ENCODE peak calls at places on chromosome 2, in five cellular contexts. Z is tibial nerve, Q is esophagus squamous epithelium, Y is heart right ventricle, D is prostate gland. H is an unnamed sample.

GRCh38 chr2:216923706-216924105 is 63.8 kb upstream of the TNP1 start:
- DNase-seq in Z (no peak), Q (no peak), Y (no peak), D (no peak), H (no peak)

GRCh38 chr2:393711-394696 is 106.1 kb upstream of the ALKAL2 start:
- DNase-seq in Z (no peak), Q (no peak), Y (no peak), D (no peak), H (no peak)

GRCh38 chr2:157158111-157158510 is 99.4 kb upstream of the GALNT5 start:
- DNase-seq in Z (no peak), Q (no peak), Y (no peak), D (no peak), H (no peak)

GRCh38 chr2:38750011-38750792 is 959 bp downstream of the SRSF7 start:
- DNase-seq in Z (no peak), Q (no peak), Y (peak; percentile 61), D (peak; percentile 62), H (peak; percentile 59)

GRCh38 chr2:2570360-2570759 is 239.3 kb upstream of the MYT1L start:
- DNase-seq in Z (no peak), Q (no peak), Y (no peak), D (no peak), H (peak; percentile 26)

GRCh38 chr2:127614731-127615130 is 31.2 kb upstream of the GPR17 start:
- DNase-seq in Z (no peak), Q (no peak), Y (no peak), D (no peak), H (no peak)

GRCh38 chr2:57990118-57990725 is 56.4 kb upstream of the VRK2 start:
- DNase-seq in Z (no peak), Q (no peak), Y (no peak), D (no peak), H (no peak)

GRCh38 chr2:11097038-11097720 is 58.1 kb upstream of the SLC66A3 start:
- DNase-seq in Z (no peak), Q (no peak), Y (no peak), D (no peak), H (peak; percentile 36)

GRCh38 chr2:206443735-206444527 is 599 bp downstream of the ADAM23 start:
- DNase-seq in Z (no peak), Q (no peak), Y (peak; percentile 7), D (no peak), H (peak; percentile 58)

GRCh38 chr2:30862054-30862651 is 54.9 kb upstream of the CAPN13 start:
- DNase-seq in Z (peak; percentile 59), Q (no peak), Y (peak; percentile 62), D (peak; percentile 38), H (peak; percentile 60)

GRCh38 chr2:148525130-148525529 is 119.4 kb upstream of the EPC2 start:
- DNase-seq in Z (no peak), Q (no peak), Y (no peak), D (no peak), H (no peak)

GRCh38 chr2:207674266-207674774 is 37.1 kb upstream of the CCNYL1 start:
- DNase-seq in Z (no peak), Q (no peak), Y (no peak), D (no peak), H (no peak)

GRCh38 chr2:230155359-230155758 is 64.4 kb downstream of the SP110 start:
- DNase-seq in Z (no peak), Q (no peak), Y (no peak), D (no peak), H (no peak)

GRCh38 chr2:12205086-12205485 is 458.7 kb downstream of the LPIN1 start:
- DNase-seq in Z (no peak), Q (no peak), Y (no peak), D (no peak), H (no peak)

GRCh38 chr2:3001595-3002184 is 375.9 kb downstream of the EIPR1 start:
- DNase-seq in Z (no peak), Q (no peak), Y (no peak), D (peak; percentile 22), H (no peak)

GRCh38 chr2:1455466-1455865 is 42.2 kb downstream of the TPO start:
- DNase-seq in Z (no peak), Q (no peak), Y (peak; percentile 14), D (no peak), H (no peak)

GRCh38 chr2:238886453-238887094 is 38.7 kb downstream of the TWIST2 start:
- DNase-seq in Z (no peak), Q (no peak), Y (no peak), D (no peak), H (no peak)

GRCh38 chr2:74886811-74887210 is 52.9 kb downstream of the HK2 start:
- DNase-seq in Z (no peak), Q (no peak), Y (no peak), D (no peak), H (no peak)

GRCh38 chr2:208820289-208820688 is 413.7 kb downstream of the PTH2R start:
- DNase-seq in Z (no peak), Q (no peak), Y (no peak), D (no peak), H (no peak)

GRCh38 chr2:207819021-207819687 is 49.4 kb upstream of the FZD5 start:
- DNase-seq in Z (no peak), Q (no peak), Y (no peak), D (no peak), H (no peak)

GRCh38 chr2:189865836-189866235 is 81.6 kb downstream of the PMS1 start:
- DNase-seq in Z (no peak), Q (no peak), Y (no peak), D (no peak), H (no peak)

GRCh38 chr2:240196716-240197438 is 56.4 kb upstream of the OTOS start:
- DNase-seq in Z (no peak), Q (no peak), Y (no peak), D (no peak), H (no peak)

GRCh38 chr2:125681976-125682805 is 973.8 kb upstream of the GYPC start:
- DNase-seq in Z (no peak), Q (no peak), Y (no peak), D (no peak), H (no peak)

GRCh38 chr2:222806606-222807036 is 54.2 kb upstream of the ACSL3 start:
- DNase-seq in Z (no peak), Q (no peak), Y (no peak), D (no peak), H (no peak)

GRCh38 chr2:43405829-43406228 is 179.4 kb upstream of the ZFP36L2 start:
- DNase-seq in Z (no peak), Q (no peak), Y (no peak), D (no peak), H (no peak)

GRCh38 chr2:109175350-109175678 is 46.3 kb downstream of the SH3RF3 start:
- DNase-seq in Z (no peak), Q (no peak), Y (no peak), D (peak; percentile 75), H (no peak)

GRCh38 chr2:66569321-66569851 is 134.5 kb downstream of the MEIS1 start:
- DNase-seq in Z (no peak), Q (no peak), Y (no peak), D (no peak), H (no peak)

GRCh38 chr2:66568650-66569300 is 133.8 kb downstream of the MEIS1 start:
- DNase-seq in Z (no peak), Q (no peak), Y (no peak), D (no peak), H (no peak)

GRCh38 chr2:66571873-66572272 is 136.9 kb downstream of the MEIS1 start:
- DNase-seq in Z (no peak), Q (no peak), Y (no peak), D (no peak), H (no peak)

GRCh38 chr2:66569974-66570373 is 135.0 kb downstream of the MEIS1 start:
- DNase-seq in Z (no peak), Q (no peak), Y (no peak), D (no peak), H (no peak)

DNA sequence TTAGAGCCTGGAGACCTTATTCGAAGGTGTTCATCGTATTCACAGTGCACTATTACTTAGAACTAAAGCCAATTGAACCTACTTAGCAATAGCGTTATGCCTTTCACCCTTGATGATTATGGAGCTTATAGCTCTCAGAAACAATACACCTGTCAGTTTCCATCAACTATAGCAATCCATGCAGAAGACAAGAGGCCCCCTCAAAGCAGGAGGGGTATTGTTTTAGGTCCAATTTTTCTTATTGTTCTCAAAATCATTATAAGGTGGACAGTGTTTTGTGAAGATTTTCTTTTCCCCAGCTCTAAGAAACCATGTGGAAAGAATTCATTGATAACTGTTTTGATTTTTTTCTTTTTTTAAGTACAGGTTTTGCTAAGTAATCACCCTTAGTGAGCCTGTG is 135.5 kb downstream of the MEIS1 start:
- DNase-seq in Z (no peak), Q (no peak), Y (no peak), D (no peak), H (no peak)
- H3K4me1 ChIP-seq in Z (peaks cover 9% of the 10 kb centered on the region), Q (peaks cover 28% of the 10 kb centered on the region), Y (peaks cover under 1% of the 10 kb centered on the region), D (peaks cover 1% of the 10 kb centered on the region), H (peaks cover 2% of the 10 kb centered on the region)

GRCh38 chr2:84905181-84906107 is at the start of gene TMSB10:
- DNase-seq in Z (peak; percentile 88), Q (peak; percentile 55), Y (peak; percentile 91), D (peak; percentile 86), H (peak; percentile 86)
- TF ChIP-seq CTCF in Z (peak; percentile 35), Q (no peak), Y (peak; percentile 56), D (peak; percentile 39), H (no peak)

DNA sequence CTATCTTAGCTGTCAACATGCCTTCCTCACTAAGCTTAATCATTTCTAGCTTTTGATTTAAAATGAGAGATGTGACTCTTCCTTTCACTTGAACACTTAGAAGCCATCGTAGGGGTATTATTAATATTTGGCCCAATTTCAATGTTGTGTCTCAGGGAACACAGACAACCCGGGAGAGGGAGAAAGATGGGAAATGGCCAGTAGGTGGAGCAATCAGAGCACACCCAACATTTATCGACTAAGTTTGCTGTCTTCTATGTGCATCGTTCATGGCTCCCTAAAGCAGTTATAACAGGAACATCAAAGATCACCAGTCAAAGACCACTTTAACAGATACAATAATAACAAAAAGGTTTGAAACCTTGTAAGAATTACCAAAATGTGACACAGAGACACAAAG is 110.2 kb downstream of the OLA1 start:
- DNase-seq in Z (no peak), Q (no peak), Y (no peak), D (no peak), H (no peak)
- H3K27ac ChIP-seq in Z (no peak overlapping the region), Q (no peak overlapping the region), Y (no peak overlapping the region), D (no peak overlapping the region), H (no peak overlapping the region)

DNA sequence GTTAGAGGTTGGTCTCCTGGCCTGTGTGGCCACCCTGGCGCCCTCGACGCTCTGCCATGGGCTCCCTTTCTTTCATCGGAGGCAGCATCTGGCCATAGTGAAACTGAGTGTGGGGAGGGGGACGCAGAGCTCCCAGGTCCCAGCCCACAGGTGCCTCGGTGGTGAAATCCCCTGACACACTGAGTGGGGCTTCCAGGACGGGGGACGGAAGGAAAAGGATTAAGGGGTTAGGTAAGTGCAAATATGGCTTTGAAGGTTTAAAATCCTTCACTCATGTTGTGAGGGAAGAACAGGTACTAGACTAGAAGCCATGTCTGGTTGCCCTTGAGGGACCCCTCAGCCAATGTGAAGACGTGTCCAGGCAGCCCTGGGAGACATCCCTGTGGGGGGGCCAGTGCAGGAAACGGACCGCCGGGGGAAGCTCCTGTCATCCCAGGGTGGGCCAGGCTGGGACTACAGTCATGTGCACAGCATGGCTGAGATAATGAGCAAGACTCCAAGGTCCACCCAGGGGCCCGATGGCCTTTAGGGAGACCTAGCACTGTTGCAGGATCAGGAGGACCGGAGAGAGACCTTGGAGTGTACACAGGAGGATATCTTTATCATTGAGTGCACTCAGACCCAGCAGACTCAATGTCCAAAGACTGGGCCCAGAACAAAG is 36.3 kb downstream of the RTP5 start:
- DNase-seq in Z (no peak), Q (no peak), Y (no peak), D (no peak), H (no peak)
- H3K4me1 ChIP-seq in Z (no peaks in the 10 kb centered on the region), Q (peaks cover 14% of the 10 kb centered on the region), Y (peaks cover 10% of the 10 kb centered on the region), D (no peaks in the 10 kb centered on the region), H (no peaks in the 10 kb centered on the region)

GRCh38 chr2:28956415-28956826 is 24.7 kb upstream of the TOGARAM2 start:
- DNase-seq in Z (no peak), Q (no peak), Y (no peak), D (no peak), H (no peak)
- TF ChIP-seq CTCF in Z (no peak), Q (no peak), Y (no peak), D (peak; percentile 3), H (no peak)

H was measured in psoas muscle.